ENCODE peak calls at places on chromosomes 16 and 17, in nine cellular contexts. V is mucosa of descending colon, U is right cardiac atrium, X is heart right ventricle, M is left ventricle myocardium inferior, J is neuronal stem cell, Q is mammary epithelial cell, A is keratinocyte, Y is A549. W is an unnamed sample. For H3K4me1, the result is how much of the 10 kb centered on the place peaks cover.

GRCh38 chr17:68861602-68862001 is 93.6 kb downstream of the ABCA8 start:
- DNase-seq in Y (no peak), Q (no peak), V (no peak), X (no peak), M (no peak), A (no peak), U (no peak), J (no peak), W (no peak)

GRCh38 chr17:78820122-78820792 is 20.4 kb downstream of the USP36 start:
- DNase-seq in J (no peak), M (no peak), Y (no peak), A (no peak), V (no peak), Q (no peak), X (no peak), U (no peak), W (peak)

GRCh38 chr17:6455321-6455705 is 11.1 kb downstream of the PIMREG start:
- DNase-seq in Y (no peak), U (no peak), Q (no peak), A (peak), J (no peak), V (peak), X (no peak), M (no peak), W (no peak)

GRCh38 chr17:31882571-31882970 is 18.9 kb downstream of the UTP6 start:
- DNase-seq in Y (no peak), V (no peak), A (no peak), X (no peak), M (no peak), U (no peak), Q (no peak), J (no peak), W (no peak)

GRCh38 chr17:31425646-31426045 is 34.2 kb downstream of the RAB11FIP4 start:
- DNase-seq in Y (no peak), Q (no peak), V (peak), M (peak), J (no peak), X (no peak), A (no peak), U (peak), W (peak)

GRCh38 chr16:69132424-69133252 is at the start of the genes CHTF8 and UTP4:
- DNase-seq in Y (peak), V (peak), X (peak), Q (peak), A (no peak), M (peak), J (peak), U (peak), W (peak)

GRCh38 chr17:42767512-42767911 is 5.7 kb upstream of the VPS25 start:
- DNase-seq in A (no peak), Q (no peak), V (no peak), M (no peak), J (no peak), X (no peak), U (no peak), Y (no peak), W (no peak)

GRCh38 chr17:39485555-39485954 is 24.3 kb downstream of the CDK12 start:
- DNase-seq in M (no peak), U (no peak), Q (peak), A (peak), Y (no peak), J (no peak), V (no peak), X (no peak), W (no peak)

GRCh38 chr16:28845173-28846079 is 722 bp downstream of the TUFM start:
- DNase-seq in J (no peak), V (no peak), A (no peak), Q (peak), Y (peak), M (no peak), X (no peak), U (no peak), W (no peak)

GRCh38 chr17:69723741-69724140 is 309.2 kb downstream of the MAP2K6 start:
- DNase-seq in Q (peak), V (no peak), X (no peak), U (no peak), Y (no peak), A (no peak), M (no peak), J (no peak), W (no peak)

GRCh38 chr17:66966529-66967418 is 2.3 kb downstream of the CACNG4 start:
- DNase-seq in X (no peak), A (no peak), V (no peak), Q (no peak), U (no peak), J (no peak), M (no peak), Y (no peak), W (no peak)

GRCh38 chr16:58459344-58460218 is 40.4 kb upstream of the NDRG4 start:
- DNase-seq in J (no peak), V (no peak), Q (peak), A (peak), U (peak), Y (peak), X (peak), M (no peak), W (no peak)

GRCh38 chr17:45110676-45111611 is 21.4 kb downstream of the PLCD3 start:
- DNase-seq in X (peak), A (no peak), J (no peak), M (peak), V (no peak), Y (no peak), Q (no peak), U (peak), W (no peak)

GRCh38 chr17:6040473-6040872 is 29.7 kb upstream of the WSCD1 start:
- DNase-seq in Q (no peak), A (no peak), V (no peak), X (no peak), M (no peak), U (no peak), J (no peak), Y (no peak), W (no peak)

GRCh38 chr17:78450696-78451344 is 72.4 kb downstream of the PGS1 start:
- DNase-seq in M (no peak), J (no peak), Q (no peak), Y (no peak), A (no peak), V (no peak), X (no peak), U (no peak), W (peak)

GRCh38 chr17:81665205-81666091 is 957 bp downstream of the OXLD1 start:
- DNase-seq in J (no peak), V (no peak), Q (peak), Y (peak), A (no peak), M (no peak), X (no peak), U (no peak), W (no peak)

GRCh38 chr17:64005734-64006167 is 7.6 kb downstream of the PRR29 start:
- DNase-seq in M (no peak), Y (peak), A (no peak), U (no peak), X (no peak), Q (no peak), V (no peak), J (no peak), W (peak)

GRCh38 chr17:39563476-39563875 is 44.2 kb downstream of the NEUROD2 start:
- DNase-seq in Q (no peak), X (no peak), M (no peak), J (peak), A (no peak), V (no peak), U (no peak), Y (no peak), W (peak)

GRCh38 chr16:27437946-27438345 is 36.0 kb downstream of the IL21R start:
- DNase-seq in V (no peak), M (no peak), Y (no peak), X (no peak), J (no peak), U (no peak), A (no peak), Q (no peak), W (no peak)

GRCh38 chr16:13414154-13414553 is 505.8 kb upstream of the ERCC4 start:
- DNase-seq in J (no peak), A (no peak), Q (no peak), Y (no peak), M (no peak), U (no peak), V (no peak), X (no peak), W (no peak)

GRCh38 chr17:76683921-76684745 is 26.6 kb downstream of the MXRA7 start:
- DNase-seq in J (no peak), A (no peak), M (no peak), Y (no peak), U (no peak), V (peak), X (no peak), Q (no peak), W (no peak)

GRCh38 chr17:73419896-73420295 is 108.1 kb upstream of the CDC42EP4 start:
- DNase-seq in V (no peak), U (no peak), J (no peak), Q (no peak), M (no peak), X (no peak), Y (no peak), A (no peak), W (no peak)

GRCh38 chr17:19567216-19568015 is 33.8 kb downstream of the SLC47A1 start:
- DNase-seq in V (no peak), X (no peak), Y (no peak), J (no peak), Q (no peak), M (no peak), U (no peak), A (no peak), W (no peak)

GRCh38 chr17:68581863-68582645 is 19.1 kb downstream of the FAM20A start:
- DNase-seq in Q (no peak), M (no peak), Y (no peak), A (no peak), U (no peak), V (no peak), X (no peak), J (no peak), W (no peak)

GRCh38 chr16:847151-847550 is 46.6 kb upstream of the GNG13 start:
- DNase-seq in U (no peak), Y (no peak), A (no peak), X (no peak), J (no peak), V (peak), Q (no peak), M (no peak), W (no peak)

GRCh38 chr17:10673318-10673717 is 16.2 kb upstream of the MYH3 start:
- DNase-seq in V (no peak), M (no peak), Y (no peak), U (no peak), X (no peak), Q (no peak), A (no peak), J (no peak), W (no peak)

GRCh38 chr16:47110939-47111338 is 32.8 kb downstream of the NETO2 start:
- DNase-seq in Y (peak), A (no peak), U (no peak), Q (peak), X (no peak), V (no peak), J (no peak), M (no peak), W (no peak)

GRCh38 chr16:48536600-48537200 is 73.3 kb downstream of the N4BP1 start:
- DNase-seq in Q (no peak), J (no peak), A (no peak), M (no peak), V (no peak), Y (no peak), X (no peak), U (no peak), W (no peak)

DNA sequence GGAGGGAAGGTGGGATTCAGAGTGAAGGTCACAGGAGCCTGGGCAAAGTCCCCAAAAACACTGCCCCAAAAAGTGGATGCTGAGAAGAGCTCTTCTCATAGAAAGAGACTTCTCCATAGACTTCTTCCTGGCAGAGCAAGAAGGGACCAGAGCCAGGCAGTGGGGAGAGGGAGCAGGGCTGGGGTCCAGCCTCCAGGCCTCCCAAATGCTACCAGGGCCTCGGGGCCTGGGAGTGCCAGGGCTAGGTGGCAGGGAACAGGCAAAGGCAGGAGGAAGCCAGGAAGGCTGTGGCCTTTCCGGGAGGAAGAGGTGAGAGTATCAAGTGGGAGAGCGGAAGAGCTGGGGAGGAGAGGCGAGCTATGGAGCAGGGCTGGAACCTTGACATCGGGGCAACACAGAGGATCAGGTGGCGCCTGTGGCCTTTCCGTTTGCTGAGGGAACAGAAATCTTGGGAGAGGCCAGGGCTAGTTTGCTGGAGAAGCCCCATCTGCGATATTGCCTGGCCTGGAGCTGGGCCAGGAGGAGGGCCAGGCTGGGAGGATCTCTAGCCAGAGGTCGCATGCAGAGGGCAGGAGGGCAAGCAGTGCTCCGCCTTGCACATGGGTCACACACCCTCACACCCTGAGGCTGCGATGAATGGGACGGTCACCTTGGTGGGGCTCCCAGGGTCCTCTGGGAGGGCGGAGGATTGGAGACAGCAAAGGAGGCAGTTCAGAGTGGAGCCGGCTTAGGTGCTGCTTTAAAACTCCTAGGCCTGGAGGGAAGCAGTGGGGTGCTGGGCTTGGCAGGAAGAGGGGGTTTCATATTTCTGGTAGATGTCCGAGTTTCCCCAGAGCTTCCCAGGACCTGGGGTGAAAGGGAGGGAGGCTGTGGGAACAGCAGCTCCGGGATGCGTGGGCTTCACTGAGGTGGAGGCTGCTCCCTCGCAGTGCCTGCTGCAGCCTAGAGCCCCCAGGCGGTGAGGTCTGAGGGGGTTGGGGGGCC is 3.4 kb downstream of the SLC16A5 start:
- DNase-seq in Y (no peak), V (peak), U (peak), A (no peak), M (no peak), X (no peak), Q (no peak), J (no peak), W (no peak)
- H3K4me1 ChIP-seq in Y (half or more), V (half or more), U (under half), A (half or more), M (half or more), X (under half), Q (under half), J (under half), W (under half)

GRCh38 chr16:22073350-22073749 is 19.0 kb upstream of the VWA3A start:
- DNase-seq in V (no peak), M (no peak), Q (no peak), U (no peak), J (no peak), X (no peak), Y (no peak), A (no peak), W (no peak)

GRCh38 chr16:22075776-22076175 is 16.6 kb upstream of the VWA3A start:
- DNase-seq in V (no peak), A (no peak), Y (no peak), U (no peak), X (no peak), M (no peak), J (no peak), Q (no peak), W (no peak)

GRCh38 chr16:22075043-22075757 is 17.1 kb upstream of the VWA3A start:
- DNase-seq in U (no peak), Q (peak), Y (no peak), V (no peak), X (no peak), A (no peak), M (no peak), J (no peak), W (no peak)

GRCh38 chr16:22070361-22071351 is 21.7 kb upstream of the VWA3A start:
- DNase-seq in X (no peak), U (peak), J (no peak), A (no peak), Y (no peak), Q (peak), M (peak), V (no peak), W (no peak)

GRCh38 chr16:22071352-22071923 is 20.9 kb upstream of the VWA3A start:
- DNase-seq in M (no peak), Y (no peak), A (peak), J (no peak), U (no peak), X (no peak), V (no peak), Q (peak), W (no peak)
- H3K4me3 ChIP-seq in M (peak), Y (no peak), A (no peak), J (no peak), U (no peak), X (peak), V (no peak), Q (peak), W (no peak)

GRCh38 chr16:56695246-56695645 is 13.0 kb downstream of the MT1X start:
- DNase-seq in Q (no peak), V (no peak), M (no peak), J (no peak), A (no peak), X (no peak), U (no peak), Y (no peak), W (no peak)
- H3K4me1 ChIP-seq in Q (under half), V (under half), M (under half), J (under half), A (under half), X (under half), U (under half), Y (under half), W (under half)

DNA sequence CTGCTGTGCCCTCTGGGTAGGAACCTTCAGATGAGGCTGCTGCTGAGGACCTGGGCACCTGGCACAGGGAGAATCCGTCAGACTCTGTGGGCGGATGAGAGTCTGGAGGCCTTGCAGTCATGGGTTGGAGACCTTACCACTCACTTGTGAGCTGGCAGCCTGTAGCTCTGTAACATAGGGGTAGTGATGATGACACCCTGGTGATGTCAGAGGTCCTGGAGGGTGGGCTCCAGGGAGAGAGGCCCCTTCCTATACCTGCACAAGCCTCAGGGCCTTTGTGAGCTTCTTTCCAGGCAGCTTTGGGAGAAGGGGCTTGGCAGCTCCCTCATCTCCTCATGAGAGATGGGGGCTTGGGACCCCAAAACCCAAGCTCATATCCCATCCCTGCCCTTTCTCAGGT is 1.6 kb downstream of the MIEF2 start:
- DNase-seq in M (no peak), Q (peak), A (no peak), Y (no peak), V (no peak), X (no peak), J (no peak), U (no peak), W (no peak)
- H3K4me3 ChIP-seq in M (peak), Q (no peak), A (no peak), Y (no peak), V (no peak), X (peak), J (no peak), U (no peak), W (no peak)

DNA sequence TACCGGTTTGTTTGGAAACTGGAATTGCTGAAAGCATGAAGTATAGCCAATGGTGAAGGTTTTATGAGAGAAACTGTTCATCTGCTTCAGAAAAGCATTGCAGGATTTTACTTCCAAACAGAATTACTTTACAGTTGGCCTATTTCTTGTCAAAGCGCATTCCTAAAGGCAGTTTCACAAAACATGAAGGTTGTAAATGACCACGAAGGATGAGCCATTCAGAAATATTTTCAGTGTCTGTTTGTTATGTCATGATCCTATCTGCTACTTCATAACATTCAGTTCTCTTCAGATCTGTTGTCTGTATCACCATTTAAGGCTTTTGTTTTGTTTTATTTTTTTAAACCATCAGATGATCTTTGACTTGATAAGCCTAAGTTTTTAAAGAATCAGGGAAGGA is 45.7 kb downstream of the AATF start:
- DNase-seq in V (no peak), U (no peak), Y (no peak), J (no peak), A (no peak), Q (peak), M (no peak), X (no peak), W (no peak)
- H3K4me1 ChIP-seq in V (under half), U (under half), Y (under half), J (under half), A (under half), Q (under half), M (under half), X (under half), W (under half)

GRCh38 chr17:75633484-75634375 is 496 bp downstream of the SMIM5 start:
- DNase-seq in Q (peak), X (peak), M (peak), A (peak), Y (peak), J (peak), U (peak), V (peak), W (peak)
- H3K4me3 ChIP-seq in Q (no peak), X (peak), M (peak), A (no peak), Y (no peak), J (peak), U (no peak), V (no peak), W (peak)

GRCh38 chr17:59110973-59111372 is 4.3 kb upstream of the TRIM37 start:
- DNase-seq in U (no peak), J (no peak), V (no peak), Y (no peak), M (no peak), X (no peak), A (no peak), Q (no peak), W (no peak)

GRCh38 chr17:59105852-59106462 is 723 bp downstream of the TRIM37 start:
- DNase-seq in X (peak), A (peak), U (peak), V (peak), J (no peak), M (peak), Q (peak), Y (peak), W (peak)

GRCh38 chr17:59107306-59107670 is 608 bp upstream of the TRIM37 start:
- DNase-seq in M (no peak), J (no peak), U (no peak), V (no peak), A (no peak), Q (no peak), Y (no peak), X (no peak), W (no peak)

GRCh38 chr17:59106463-59107305 is at the start of gene TRIM37:
- DNase-seq in U (peak), Y (peak), M (peak), Q (peak), V (peak), J (peak), X (peak), A (peak), W (peak)

DNA sequence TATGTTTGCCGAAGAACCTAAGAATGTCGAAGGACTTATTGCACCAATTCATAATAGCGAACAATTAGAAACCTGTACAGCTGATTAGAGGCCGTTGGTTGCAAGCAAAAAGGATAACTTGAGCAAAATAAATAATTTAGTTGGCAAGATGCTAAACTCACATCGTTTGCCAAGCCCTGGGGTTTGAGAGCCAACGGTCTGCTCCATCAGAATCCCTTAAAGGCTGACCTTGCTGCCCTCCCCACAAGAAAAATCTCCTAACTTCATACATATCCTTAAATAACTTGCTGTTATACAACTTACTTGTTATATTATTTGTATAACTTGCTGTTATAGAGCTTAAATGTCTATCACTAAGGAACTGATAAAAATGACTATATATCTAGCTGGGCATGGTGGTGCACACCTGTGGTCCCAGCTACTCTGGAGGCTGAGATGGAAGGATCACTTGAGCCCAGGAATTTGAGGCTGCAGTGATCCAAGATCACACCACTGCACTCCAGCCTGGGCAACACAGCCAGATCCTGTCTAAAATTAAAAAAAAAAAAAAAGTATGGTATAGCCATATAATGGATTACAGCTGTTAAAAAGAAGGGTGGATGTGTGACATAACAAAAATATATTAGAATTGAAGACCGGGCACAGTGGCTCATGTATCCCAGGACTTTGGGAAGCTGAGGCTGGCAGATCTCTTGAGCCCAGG is 1.9 kb upstream of the TRIM37 start:
- DNase-seq in Q (no peak), Y (no peak), M (no peak), A (no peak), X (no peak), V (no peak), U (no peak), J (no peak), W (no peak)
- H3K4me1 ChIP-seq in Q (under half), Y (under half), M (under half), A (under half), X (under half), V (under half), U (under half), J (under half), W (under half)